ENCODE peak calls at places on chromosome 14, in four cellular contexts. E is CD8-positive, alpha-beta memory T cell; T is psoas muscle; R is Karpas-422. D is an unnamed sample. For H3K9me3, the result is how much of the 10 kb centered on the place peaks cover.

GRCh38 chr14:52283099-52283498 is 15.6 kb downstream of the PTGDR start:
- DNase-seq in T (no peak), R (no peak), E (no peak), D (no peak)

GRCh38 chr14:105356927-105357326 is 41.4 kb upstream of the TEX22 start:
- DNase-seq in T (no peak), E (no peak), R (no peak), D (no peak)

GRCh38 chr14:55929136-55929535 is 189.1 kb upstream of the PELI2 start:
- DNase-seq in R (no peak), E (no peak), T (no peak), D (no peak)

GRCh38 chr14:50740858-50741257 is 72.8 kb upstream of the SAV1 start:
- DNase-seq in T (no peak), E (no peak), R (no peak), D (no peak)

GRCh38 chr14:34502826-34503225 is 36.7 kb downstream of the EAPP start:
- DNase-seq in R (no peak), E (no peak), T (no peak), D (no peak)

GRCh38 chr14:23174785-23175184 is 8.7 kb downstream of the SLC7A8 start:
- DNase-seq in R (no peak), T (no peak), E (no peak), D (no peak)

GRCh38 chr14:56145181-56145580 is 27.0 kb downstream of the PELI2 start:
- DNase-seq in T (no peak), E (no peak), R (no peak), D (no peak)

GRCh38 chr14:66910306-66910705 is 278.9 kb upstream of the GARIN2 start:
- DNase-seq in T (no peak), R (no peak), E (no peak), D (no peak)

GRCh38 chr14:92336363-92336762 is 13.4 kb downstream of the SLC24A4 start:
- DNase-seq in T (no peak), E (no peak), R (no peak), D (no peak)

GRCh38 chr14:51895425-51895824 is 35.0 kb downstream of the GNG2 start:
- DNase-seq in T (no peak), R (no peak), E (no peak), D (no peak)

GRCh38 chr14:74524813-74525135 is 31.2 kb downstream of the ISCA2 start:
- DNase-seq in T (no peak), R (no peak), E (no peak), D (no peak)

GRCh38 chr14:104635717-104636116 is 31.1 kb upstream of the TMEM179 start:
- DNase-seq in R (no peak), T (no peak), E (no peak), D (no peak)

GRCh38 chr14:77791225-77791600 is 8.7 kb upstream of the ADCK1 start:
- DNase-seq in E (no peak), T (no peak), R (no peak), D (no peak)

GRCh38 chr14:23153891-23154796 is 29.3 kb downstream of the SLC7A8 start:
- DNase-seq in R (no peak), E (no peak), T (peak), D (peak)

DNA sequence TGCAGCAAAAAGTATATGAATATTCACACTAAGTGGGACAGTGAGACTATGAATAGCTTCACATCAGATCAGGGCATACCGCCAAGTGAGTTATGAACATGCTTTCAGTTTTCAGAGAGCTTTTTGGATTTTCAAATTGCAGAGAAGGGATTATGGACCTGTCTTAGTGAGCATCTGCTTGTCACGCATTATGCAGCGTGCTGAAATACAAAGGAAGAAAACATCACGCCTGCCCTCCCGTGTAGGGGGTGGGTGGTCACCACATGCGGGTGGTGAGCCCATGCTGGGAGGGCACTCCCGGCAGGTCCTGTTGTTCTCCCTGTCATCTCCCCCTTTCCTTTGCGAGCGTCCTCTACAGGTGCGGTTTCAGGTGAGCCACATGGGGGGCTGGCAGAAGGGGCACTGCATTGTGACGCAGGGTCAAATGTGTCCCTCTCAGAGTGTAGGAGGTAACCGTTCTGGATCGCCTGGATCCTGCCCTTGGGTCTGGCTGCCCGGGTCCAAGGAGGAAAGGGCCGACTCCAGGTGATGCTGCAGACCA is 42.6 kb downstream of the TRAF3 start:
- DNase-seq in E (no peak), R (no peak), T (no peak), D (no peak)
- H3K27ac ChIP-seq in E (no peak), R (peak), T (no peak), D (no peak)

GRCh38 chr14:90384543-90384911 is 12.3 kb upstream of the CALM1 start:
- DNase-seq in E (no peak), T (no peak), R (no peak), D (no peak)
- H3K4me3 ChIP-seq in E (peak), T (peak), R (no peak), D (peak)

GRCh38 chr14:70489579-70490175 is 37.7 kb downstream of the ADAM21 start:
- DNase-seq in T (no peak), E (no peak), R (no peak), D (no peak)
- H3K9me3 ChIP-seq in T (under half), E (under half), R (under half), D (under half)

DNA sequence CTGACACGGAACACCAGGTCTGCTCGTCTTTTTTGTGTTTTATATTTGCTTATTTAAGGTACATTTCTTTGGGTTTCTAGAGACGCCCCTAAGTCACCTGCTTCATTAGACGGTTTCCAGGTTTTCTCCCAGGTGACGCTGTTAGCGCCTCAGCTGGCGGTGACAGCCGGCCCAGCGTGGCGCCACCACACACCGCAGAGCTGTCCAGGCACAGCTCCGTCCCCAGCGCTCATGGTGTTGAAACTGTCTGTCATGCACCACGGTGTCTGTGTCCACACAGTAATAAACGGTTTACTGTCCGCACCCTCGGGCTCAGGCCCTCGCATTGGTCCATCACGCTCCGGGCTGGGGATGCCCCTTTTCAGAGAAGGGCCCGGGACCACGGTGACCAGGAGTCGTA is 15.5 kb downstream of the DEGS2 start:
- DNase-seq in T (no peak), E (no peak), R (no peak), D (no peak)
- H3K27ac ChIP-seq in T (no peak), E (no peak), R (no peak), D (no peak)

DNA sequence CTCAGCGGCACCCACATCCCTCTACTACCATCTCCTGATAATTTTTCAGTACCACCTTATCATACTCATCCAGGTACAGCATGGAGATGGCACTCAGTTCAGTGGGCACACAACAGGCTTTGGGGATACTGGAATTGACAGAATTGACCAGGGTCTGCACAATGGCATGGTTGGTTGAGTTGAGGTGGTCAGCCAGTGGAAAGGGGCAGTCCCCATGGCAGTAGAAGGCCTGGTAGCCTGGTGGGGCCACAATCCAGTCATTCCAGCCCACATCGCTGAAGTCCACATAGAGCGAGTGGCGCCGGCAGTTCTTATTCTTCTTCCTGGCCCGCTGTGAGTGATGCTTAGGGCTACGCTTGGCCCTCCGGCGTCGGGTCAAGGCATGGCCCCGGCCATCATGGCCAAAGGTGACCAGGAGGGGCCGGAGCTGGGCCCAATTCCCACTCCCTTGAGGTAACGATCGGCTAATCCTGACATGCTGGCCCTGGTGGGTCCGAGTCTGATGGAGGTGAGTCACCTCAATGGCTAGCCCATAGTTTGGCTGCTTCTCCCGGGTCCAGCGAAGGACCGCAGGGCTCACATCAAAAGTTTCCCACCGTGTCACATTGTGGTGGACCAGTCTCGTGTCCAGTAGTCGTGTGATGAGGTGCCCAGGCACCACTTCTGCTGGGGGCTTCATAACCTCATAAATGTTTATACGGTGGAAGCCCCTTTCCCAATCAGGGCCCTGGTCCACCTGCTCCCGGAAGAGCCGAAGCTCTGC is 6.4 kb downstream of the BMP4 start:
- DNase-seq in E (no peak), T (no peak), R (no peak), D (no peak)
- H3K4me3 ChIP-seq in E (no peak), T (peak), R (no peak), D (no peak)

GRCh38 chr14:83991666-83992065 is 1538.3 kb upstream of the FLRT2 start:
- DNase-seq in E (no peak), R (no peak), T (no peak), D (no peak)

GRCh38 chr14:83993545-83993944 is 1536.4 kb upstream of the FLRT2 start:
- DNase-seq in R (no peak), E (no peak), T (no peak), D (no peak)

GRCh38 chr14:83994020-83994419 is 1535.9 kb upstream of the FLRT2 start:
- DNase-seq in E (no peak), R (no peak), T (no peak), D (no peak)

GRCh38 chr14:83988274-83988673 is 1541.7 kb upstream of the FLRT2 start:
- DNase-seq in T (no peak), R (no peak), E (no peak), D (no peak)

DNA sequence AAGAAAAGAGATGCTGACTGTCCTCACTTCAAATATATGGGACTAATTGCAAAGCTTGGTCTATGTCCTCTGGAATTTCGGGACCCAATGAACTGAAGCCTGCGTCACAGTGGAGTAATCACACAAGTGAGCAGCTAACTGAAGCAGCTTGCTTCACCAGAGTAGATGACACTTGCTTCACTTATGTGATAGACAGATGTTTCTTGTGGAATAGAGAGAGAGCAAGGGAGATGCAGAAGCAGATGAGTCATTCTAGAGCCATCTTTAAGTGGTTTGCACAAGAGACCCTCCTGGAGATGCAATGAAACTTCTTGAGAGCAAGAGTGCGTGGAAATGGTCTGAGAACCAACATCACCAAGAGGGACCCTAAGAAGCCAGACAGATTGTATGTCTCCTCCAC is 1537.1 kb upstream of the FLRT2 start:
- DNase-seq in R (no peak), T (no peak), E (no peak), D (no peak)
- H3K9me3 ChIP-seq in R (under half), T (under half), E (under half), D (under half)

D was measured in adrenal gland.